ENCODE peak calls at places on chromosomes 6 and 20, in seven cellular contexts. Z is nephron progenitor cell, O is dermis blood vessel endothelial cell, Y is NCI-H2171, D is iPS DF 19.7, G is HTR-8/SVneo, U is progenitor cell of endocrine pancreas. I is an unnamed sample.
A peak's percentile ranks its signal among the peaks of the same experiment; 100 is the strongest.

GRCh38 chr20:48189177-48189576 is 403.9 kb upstream of the SULF2 start:
- DNase-seq in Z (no peak), O (peak; percentile 50), Y (no peak), D (peak; percentile 12), G (peak; percentile 57), U (no peak), I (no peak)

GRCh38 chr6:136726837-136727557 is 65.3 kb downstream of the MAP3K5 start:
- DNase-seq in Z (no peak), O (no peak), Y (no peak), D (no peak), G (no peak), U (no peak), I (no peak)

GRCh38 chr20:14488756-14489479 is 151.5 kb upstream of the FLRT3 start:
- DNase-seq in Z (no peak), O (peak; percentile 13), Y (no peak), D (no peak), G (no peak), U (no peak), I (no peak)

GRCh38 chr6:98927534-98927933 is 20.2 kb downstream of the FBXL4 start:
- DNase-seq in Z (no peak), O (peak; percentile 65), Y (peak; percentile 7), D (no peak), G (no peak), U (no peak), I (no peak)

GRCh38 chr20:64078934-64079272 is 415 bp downstream of the RGS19 start:
- DNase-seq in Z (no peak), O (no peak), Y (no peak), D (no peak), G (no peak), U (no peak), I (no peak)

GRCh38 chr6:3841711-3842565 is 7.2 kb upstream of the FAM50B start:
- DNase-seq in Z (no peak), O (no peak), Y (no peak), D (no peak), G (no peak), U (no peak), I (no peak)

GRCh38 chr6:125637207-125637606 is 112.2 kb upstream of the HEY2 start:
- DNase-seq in Z (no peak), O (no peak), Y (no peak), D (no peak), G (no peak), U (no peak), I (no peak)

GRCh38 chr6:15392182-15392581 is 146.3 kb downstream of the JARID2 start:
- DNase-seq in Z (no peak), O (no peak), Y (peak; percentile 58), D (no peak), G (no peak), U (no peak), I (no peak)

GRCh38 chr6:35229304-35229703 is 15.5 kb downstream of the SCUBE3 start:
- DNase-seq in Z (no peak), O (no peak), Y (no peak), D (no peak), G (no peak), U (no peak), I (no peak)

I was measured in H1.